ENCODE peak calls at places on chromosomes 6 and 20, in ten cellular contexts. V is ovary, F is fibroblast of the aortic adventitia, Y is fibroblast of lung, T is SK-N-SH, P is RWPE1, J is nephron progenitor cell, B is lower lobe of right lung, N is GM06990, Q is mucosa of descending colon. M is an unnamed sample.

GRCh38 chr20:50695144-50695872 is 4.0 kb upstream of the RIPOR3 start:
- DNase-seq in V (no peak), F (peak; percentile 74), Y (peak; percentile 72), T (no peak), P (no peak), J (peak; percentile 31), B (no peak), N (no peak), Q (no peak), M (no peak)

GRCh38 chr6:83558975-83559374 is 46.6 kb downstream of the PRSS35 start:
- DNase-seq in V (no peak), F (no peak), Y (no peak), T (no peak), P (no peak), J (no peak), B (no peak), N (no peak), Q (no peak), M (no peak)

GRCh38 chr6:129069006-129069405 is 186.1 kb downstream of the LAMA2 start:
- DNase-seq in V (no peak), F (peak; percentile 13), Y (peak; percentile 10), T (no peak), P (no peak), J (no peak), B (no peak), N (no peak), Q (no peak), M (no peak)

GRCh38 chr6:88599561-88599960 is 363.9 kb downstream of the RNGTT start:
- DNase-seq in V (no peak), F (no peak), Y (no peak), T (no peak), P (no peak), J (no peak), B (no peak), N (no peak), Q (no peak), M (no peak)

GRCh38 chr6:150006961-150007464 is 18.3 kb downstream of the RAET1L start:
- DNase-seq in V (no peak), F (peak; percentile 26), Y (peak; percentile 23), T (peak; percentile 61), P (no peak), J (peak; percentile 45), B (no peak), N (peak; percentile 35), Q (no peak), M (no peak)

GRCh38 chr20:46268131-46268611 is 40.1 kb downstream of the CDH22 start:
- DNase-seq in V (no peak), F (no peak), Y (no peak), T (peak; percentile 48), P (no peak), J (peak; percentile 79), B (no peak), N (no peak), Q (no peak), M (no peak)

GRCh38 chr6:8064638-8065518 is 689 bp upstream of the BLOC1S5 start:
- DNase-seq in V (no peak), F (no peak), Y (no peak), T (no peak), P (no peak), J (no peak), B (no peak), N (peak; percentile 18), Q (no peak), M (no peak)

GRCh38 chr6:158737710-158738615 is 81.2 kb downstream of the EZR start:
- DNase-seq in V (no peak), F (peak; percentile 56), Y (peak; percentile 32), T (no peak), P (peak; percentile 82), J (no peak), B (no peak), N (no peak), Q (no peak), M (no peak)

GRCh38 chr20:52382931-52383330 is 191.4 kb upstream of the ZFP64 start:
- DNase-seq in V (no peak), F (no peak), Y (no peak), T (no peak), P (no peak), J (no peak), B (no peak), N (no peak), Q (no peak), M (no peak)

GRCh38 chr20:52383995-52384621 is 192.5 kb upstream of the ZFP64 start:
- DNase-seq in V (no peak), F (no peak), Y (no peak), T (no peak), P (no peak), J (no peak), B (no peak), N (no peak), Q (no peak), M (no peak)

DNA sequence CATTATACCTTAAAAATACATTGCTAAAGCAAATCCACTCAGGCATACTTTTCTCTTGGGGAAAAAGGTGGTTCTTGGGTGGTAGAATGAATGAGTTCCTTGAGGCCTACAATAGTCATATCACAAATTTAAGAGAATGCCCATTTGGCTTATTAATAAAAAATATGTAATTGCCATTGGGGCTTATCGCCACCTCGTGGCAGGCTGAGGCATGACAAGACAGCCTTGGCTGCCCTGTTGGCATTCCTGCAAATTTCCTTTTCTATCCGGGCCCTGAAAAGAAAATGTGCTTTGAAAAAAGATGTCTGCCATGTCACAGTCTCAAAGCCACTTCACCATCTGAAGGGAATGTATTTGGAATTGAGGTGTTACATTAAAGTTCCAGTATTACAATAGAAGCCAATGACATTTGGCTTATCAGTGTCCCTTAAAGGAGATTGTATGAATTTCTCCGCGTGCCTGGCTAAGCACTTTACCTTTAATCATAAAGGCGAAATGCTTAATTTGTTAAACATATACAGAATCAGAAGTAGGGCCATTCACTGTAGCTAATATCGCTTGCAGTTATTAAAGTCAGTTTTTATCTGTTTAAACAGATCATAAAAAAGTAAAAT is 188.3 kb upstream of the ZFP64 start:
- DNase-seq in V (no peak), F (peak; percentile 11), Y (peak; percentile 48), T (peak; percentile 42), P (peak; percentile 58), J (peak; percentile 52), B (peak; percentile 52), N (no peak), Q (no peak), M (no peak)
- TF ChIP-seq CTCF in V (peak; percentile 17), F (peak; percentile 87), Y (peak; percentile 99), T (peak; percentile 92), P (peak; percentile 99), J (peak; percentile 92), B (peak; percentile 93), N (peak; percentile 90), Q (peak; percentile 91), M (peak; percentile 97)

GRCh38 chr20:62900692-62901584 is 25.4 kb downstream of the DIDO1 start:
- DNase-seq in V (no peak), F (no peak), Y (no peak), T (no peak), P (peak; percentile 93), J (no peak), B (no peak), N (no peak), Q (peak; percentile 56), M (no peak)
- TF ChIP-seq CTCF in V (no peak), F (peak; percentile 14), Y (no peak), T (no peak), P (no peak), J (no peak), B (no peak), N (peak; percentile 18), Q (no peak), M (no peak)

GRCh38 chr6:166454692-166455515 is 72.2 kb upstream of the MPC1 start:
- DNase-seq in V (no peak), F (no peak), Y (no peak), T (no peak), P (no peak), J (no peak), B (no peak), N (no peak), Q (no peak), M (no peak)

GRCh38 chr6:166453651-166454050 is 70.9 kb upstream of the MPC1 start:
- DNase-seq in V (no peak), F (no peak), Y (no peak), T (no peak), P (no peak), J (no peak), B (no peak), N (no peak), Q (no peak), M (no peak)

GRCh38 chr6:166459906-166460305 is 77.2 kb upstream of the MPC1 start:
- DNase-seq in V (no peak), F (no peak), Y (no peak), T (no peak), P (no peak), J (no peak), B (no peak), N (no peak), Q (no peak), M (no peak)

GRCh38 chr6:166459272-166459671 is 76.5 kb upstream of the MPC1 start:
- DNase-seq in V (no peak), F (no peak), Y (no peak), T (no peak), P (no peak), J (no peak), B (no peak), N (no peak), Q (no peak), M (no peak)

DNA sequence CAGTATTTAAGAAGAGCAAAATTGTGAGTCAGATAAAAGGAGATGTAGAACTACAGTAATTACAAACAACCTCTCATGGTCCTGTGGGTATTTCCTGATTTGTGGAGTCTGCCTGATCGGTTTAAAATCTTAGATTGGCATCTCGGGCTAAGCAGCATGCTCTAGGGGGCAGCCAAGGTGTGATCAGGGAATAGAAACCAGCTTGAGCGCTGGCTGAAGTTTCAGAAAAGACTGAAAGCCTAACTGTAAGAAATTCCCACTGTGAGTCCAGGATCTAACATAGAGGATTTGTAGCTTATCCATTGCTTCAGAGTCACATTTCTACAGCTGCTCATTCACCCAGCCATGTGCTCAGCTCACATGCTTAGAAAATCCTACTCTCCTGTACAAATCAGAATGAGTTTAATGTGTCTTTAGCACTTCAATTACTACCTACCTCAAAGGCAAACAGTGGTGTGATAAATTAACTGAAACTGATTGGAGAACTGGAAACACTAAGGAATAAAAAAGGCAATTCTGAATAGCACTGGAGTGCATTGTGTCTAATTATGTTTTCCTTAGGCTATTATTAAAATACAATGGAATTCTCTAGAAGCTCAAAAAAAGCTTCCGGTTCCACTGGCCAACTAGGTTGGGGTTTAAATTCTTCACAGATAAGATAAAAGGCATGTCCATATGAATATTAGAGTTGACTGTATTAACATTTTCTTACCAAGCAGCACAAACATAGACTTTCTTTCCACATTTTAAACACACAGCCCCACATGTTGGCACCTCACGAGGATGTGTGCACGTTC is 73.8 kb upstream of the MPC1 start:
- DNase-seq in V (no peak), F (peak; percentile 59), Y (peak; percentile 8), T (no peak), P (no peak), J (no peak), B (no peak), N (no peak), Q (no peak), M (no peak)
- TF ChIP-seq CTCF in V (no peak), F (peak; percentile 34), Y (peak; percentile 26), T (peak; percentile 32), P (no peak), J (no peak), B (peak; percentile 28), N (peak; percentile 55), Q (no peak), M (peak; percentile 26)

GRCh38 chr20:23049933-23050838 is 714 bp upstream of the THBD start:
- DNase-seq in V (peak; percentile 26), F (no peak), Y (peak; percentile 63), T (no peak), P (peak; percentile 69), J (peak; percentile 39), B (peak; percentile 81), N (peak; percentile 22), Q (peak; percentile 67), M (no peak)

GRCh38 chr20:23047001-23047737 is 2.3 kb downstream of the THBD start:
- DNase-seq in V (no peak), F (no peak), Y (no peak), T (no peak), P (peak; percentile 64), J (no peak), B (no peak), N (no peak), Q (no peak), M (peak; percentile 29)

GRCh38 chr20:23047738-23048214 is 1.7 kb downstream of the THBD start:
- DNase-seq in V (no peak), F (no peak), Y (no peak), T (no peak), P (peak; percentile 39), J (no peak), B (peak; percentile 74), N (peak; percentile 11), Q (no peak), M (no peak)

GRCh38 chr20:23049201-23049932 is at the start of gene THBD:
- DNase-seq in V (peak; percentile 33), F (peak; percentile 78), Y (peak; percentile 60), T (no peak), P (peak; percentile 92), J (peak; percentile 48), B (peak; percentile 88), N (peak; percentile 34), Q (peak; percentile 78), M (no peak)

DNA sequence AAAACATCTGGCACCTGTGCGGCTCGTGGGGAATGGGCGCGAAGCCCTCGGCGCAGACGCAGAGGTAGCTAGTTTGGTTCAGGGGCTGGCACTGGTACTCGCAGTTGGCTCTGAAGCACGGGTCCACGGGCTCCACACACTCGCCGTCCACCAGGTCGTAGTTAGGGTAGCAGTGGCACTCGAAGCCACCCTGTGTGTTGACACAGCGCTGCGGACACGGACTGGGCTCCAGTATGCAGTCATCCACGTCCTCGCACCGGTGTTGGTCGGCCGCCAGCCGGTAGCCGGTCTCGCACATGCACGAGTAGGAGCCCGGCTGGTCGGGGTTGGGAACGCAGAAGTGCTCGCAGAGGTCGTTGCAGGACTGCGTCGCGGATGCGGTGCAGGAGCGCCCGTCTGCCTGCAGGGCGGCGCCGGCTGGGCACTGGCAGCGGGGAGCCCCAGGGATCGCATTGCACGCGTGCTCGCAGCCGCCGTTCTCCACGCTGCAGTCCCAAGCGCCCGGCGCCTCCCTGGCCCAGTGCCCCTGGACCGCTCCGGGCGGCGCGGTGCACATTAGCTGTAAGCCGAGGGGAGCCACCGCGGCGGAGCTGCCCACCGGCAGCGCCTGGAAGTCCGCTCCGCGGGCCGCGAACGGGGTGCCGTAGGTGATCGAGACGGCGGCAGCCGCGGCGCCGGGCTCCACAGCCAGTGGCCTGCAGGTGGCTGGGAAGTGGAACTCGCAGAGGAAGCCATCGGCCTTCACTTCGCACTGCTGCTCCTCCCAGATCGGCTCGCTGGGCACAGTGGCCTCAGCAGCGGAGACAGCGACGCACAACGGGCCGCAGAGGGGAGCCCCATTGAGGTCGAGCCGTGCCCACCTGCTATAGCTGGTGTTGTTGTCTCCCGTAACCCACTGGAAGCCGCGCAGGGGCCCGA is 930 bp downstream of the THBD start:
- DNase-seq in V (no peak), F (peak; percentile 51), Y (peak; percentile 23), T (no peak), P (peak; percentile 68), J (peak; percentile 62), B (peak; percentile 89), N (peak; percentile 42), Q (peak; percentile 77), M (no peak)
- TF ChIP-seq CTCF in V (no peak), F (peak; percentile 52), Y (peak; percentile 38), T (peak; percentile 22), P (peak; percentile 78), J (peak; percentile 46), B (peak; percentile 70), N (no peak), Q (peak; percentile 22), M (peak; percentile 66)